ENCODE peak calls at places on chromosomes 16 and 17, in eight cellular contexts. V is spleen, D is stomach, E is sigmoid colon, L is SK-N-SH, Y is transverse colon, J is HCT116, U is esophagus muscularis mucosa. X is an unnamed sample. For H3K27me3, the result is how much of the 10 kb centered on the place peaks cover.

GRCh38 chr17:42536372-42537155 is 523 bp downstream of the NAGLU start:
- DNase-seq in V (peak), J (no peak), Y (peak), U (peak), E (peak), L (peak), D (peak), X (peak)

GRCh38 chr17:37678036-37678435 is 34.8 kb upstream of the DDX52 start:
- DNase-seq in L (no peak), E (no peak), D (no peak), Y (no peak), J (no peak), U (no peak), V (no peak), X (no peak)

GRCh38 chr17:7024402-7024785 is 1.5 kb downstream of the BCL6B start:
- DNase-seq in D (no peak), Y (no peak), U (no peak), E (no peak), J (no peak), L (no peak), V (no peak), X (no peak)

GRCh38 chr16:89870440-89870839 is 3.0 kb upstream of the TCF25 start:
- DNase-seq in Y (no peak), E (no peak), L (no peak), U (no peak), J (no peak), V (no peak), D (no peak), X (no peak)

GRCh38 chr17:67559381-67559966 is 158.3 kb upstream of the NOL11 start:
- DNase-seq in E (peak), L (no peak), Y (no peak), D (no peak), V (no peak), J (no peak), U (no peak), X (no peak)

GRCh38 chr16:85082553-85083050 is 29.7 kb downstream of the CIBAR2 start:
- DNase-seq in E (no peak), V (no peak), L (no peak), D (no peak), J (no peak), U (no peak), Y (peak), X (no peak)

GRCh38 chr17:63247706-63248105 is 198.4 kb downstream of the CYB561 start:
- DNase-seq in Y (no peak), J (no peak), L (peak), V (no peak), E (no peak), U (no peak), D (no peak), X (no peak)

GRCh38 chr17:39551879-39552278 is 55.8 kb downstream of the NEUROD2 start:
- DNase-seq in E (no peak), Y (no peak), V (no peak), U (no peak), D (no peak), J (no peak), L (no peak), X (no peak)

GRCh38 chr17:59521465-59522126 is 43.8 kb upstream of the DHX40 start:
- DNase-seq in Y (peak), L (peak), D (peak), U (no peak), V (peak), J (peak), E (peak), X (peak)

GRCh38 chr16:19517424-19518089 is 4.3 kb downstream of the GDE1 start:
- DNase-seq in L (no peak), E (no peak), V (no peak), U (no peak), J (no peak), D (no peak), Y (no peak), X (no peak)

GRCh38 chr16:524274-525011 is 3.1 kb upstream of the CAPN15 start:
- DNase-seq in L (no peak), D (no peak), E (no peak), U (no peak), Y (no peak), J (no peak), V (no peak), X (no peak)
- TF ChIP-seq POLR2AphosphoS5 in L (peak), D (no peak), E (no peak), U (no peak), Y (no peak), J (no peak), V (peak), X (peak)

GRCh38 chr16:11088432-11088794 is 144.0 kb downstream of the CLEC16A start:
- DNase-seq in D (no peak), L (no peak), V (no peak), E (no peak), Y (no peak), U (no peak), J (no peak), X (no peak)
- H3K27me3 ChIP-seq in D (under half), L (under half), V (under half), E (under half), Y (under half), U (under half), J (under half), X (under half)

GRCh38 chr16:2174396-2175131 is 19.0 kb downstream of the TRAF7 start:
- DNase-seq in Y (no peak), J (no peak), E (no peak), V (peak), L (no peak), D (no peak), U (no peak), X (no peak)
- TF ChIP-seq POLR2AphosphoS5 in Y (no peak), J (no peak), E (no peak), V (peak), L (no peak), D (no peak), U (no peak), X (no peak)

DNA sequence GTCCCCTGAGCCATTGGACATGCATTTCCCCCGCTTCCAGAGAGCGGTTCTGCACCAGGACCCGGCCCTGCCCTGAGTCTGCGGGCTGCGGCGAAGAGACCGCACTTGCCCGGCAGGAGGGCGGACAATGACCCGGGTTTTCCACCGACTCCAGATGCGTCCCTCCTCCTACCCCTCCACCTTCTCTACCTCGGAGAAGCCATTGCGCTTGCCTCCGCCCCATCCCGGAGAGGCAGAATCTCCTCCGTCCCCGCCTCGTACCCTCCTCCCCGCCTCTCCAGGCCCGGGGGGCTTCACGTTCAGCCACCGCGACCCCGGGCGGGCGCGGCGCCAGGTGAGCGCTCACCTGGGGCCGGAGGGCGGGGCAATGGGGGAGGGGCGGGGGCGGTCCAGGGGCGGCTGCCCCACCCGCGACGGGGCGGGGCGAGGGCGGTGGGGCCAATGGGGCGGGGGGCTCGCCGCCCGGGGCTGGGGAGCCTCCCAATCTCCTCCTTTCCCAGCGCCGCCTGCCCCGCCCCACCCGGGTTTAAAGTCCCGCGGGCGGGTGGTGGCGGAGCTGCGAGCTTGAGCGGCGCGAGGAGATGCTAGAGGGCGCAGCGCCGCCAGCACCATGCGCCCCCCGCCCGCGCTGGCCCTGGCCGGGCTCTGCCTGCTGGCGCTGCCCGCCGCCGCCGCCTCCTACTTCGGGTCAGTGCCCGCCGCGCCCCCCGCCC is at the start of gene WNT9B:
- DNase-seq in J (no peak), L (peak), Y (peak), E (no peak), U (no peak), V (no peak), D (peak), X (no peak)
- H3K27me3 ChIP-seq in J (under half), L (half or more), Y (half or more), E (under half), U (half or more), V (half or more), D (under half), X (under half)

GRCh38 chr17:66221755-66222530 is 7.3 kb downstream of the APOH start:
- DNase-seq in V (no peak), J (no peak), L (no peak), U (no peak), E (no peak), Y (no peak), D (no peak), X (no peak)

GRCh38 chr17:66220079-66220835 is 9.0 kb downstream of the APOH start:
- DNase-seq in V (no peak), E (no peak), Y (no peak), L (no peak), J (no peak), U (no peak), D (no peak), X (no peak)

GRCh38 chr17:66221343-66221742 is 7.9 kb downstream of the APOH start:
- DNase-seq in D (no peak), U (no peak), Y (no peak), J (no peak), L (no peak), E (no peak), V (no peak), X (no peak)

GRCh38 chr17:66227212-66228045 is 1.8 kb downstream of the APOH start:
- DNase-seq in L (no peak), U (no peak), D (no peak), J (no peak), V (no peak), E (no peak), Y (no peak), X (no peak)

DNA sequence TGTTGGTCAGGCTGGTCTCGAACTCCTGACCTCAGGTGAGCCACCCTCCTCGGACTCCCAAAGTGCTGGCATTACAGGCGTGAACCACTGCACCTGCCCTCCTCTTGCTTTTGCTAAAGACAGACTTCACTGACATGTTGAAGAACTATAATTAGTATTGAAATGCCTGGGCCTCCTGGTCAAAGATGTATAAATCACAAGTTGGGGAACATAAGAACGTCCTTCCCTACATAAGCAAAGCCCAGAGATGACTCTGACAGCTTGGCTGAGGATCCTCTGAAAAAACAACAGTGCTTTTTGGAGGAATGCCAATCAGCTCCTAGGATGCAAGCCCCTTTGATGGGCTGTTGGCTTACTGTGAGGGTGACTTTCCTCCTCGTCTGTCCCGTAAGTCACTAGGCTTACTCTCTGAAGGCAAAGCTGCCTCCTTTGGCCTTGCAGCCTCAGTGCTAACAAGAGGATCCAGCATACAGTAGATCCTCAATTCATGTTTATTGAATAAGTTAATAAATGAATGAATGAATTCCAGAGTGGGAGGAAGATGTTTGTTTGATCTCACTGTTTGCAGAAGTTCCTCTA is 6.4 kb downstream of the APOH start:
- DNase-seq in J (no peak), D (no peak), Y (no peak), L (no peak), E (no peak), V (no peak), U (no peak), X (no peak)
- TF ChIP-seq POLR2AphosphoS5 in J (no peak), D (no peak), Y (no peak), L (no peak), E (no peak), V (no peak), U (no peak), X (no peak)

DNA sequence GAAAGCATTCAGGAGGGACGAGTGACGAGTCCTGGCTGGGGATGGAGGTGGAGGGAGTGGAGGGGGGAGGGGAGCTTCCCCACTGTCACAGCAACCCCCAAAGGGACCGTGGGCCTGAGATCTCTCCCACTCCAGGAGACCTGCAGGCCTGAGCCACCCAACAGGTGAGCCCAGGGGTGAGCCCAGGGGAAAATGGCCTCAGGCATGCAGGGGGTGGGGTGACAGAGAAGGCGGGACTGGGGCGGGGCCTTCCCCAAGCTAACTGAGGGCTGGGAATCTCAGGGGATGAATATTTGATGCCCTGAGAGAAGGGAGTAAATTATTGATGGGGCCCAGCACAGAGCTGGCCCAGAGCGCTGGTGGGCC is 2.4 kb downstream of the USH1G start:
- DNase-seq in Y (no peak), E (no peak), L (no peak), D (no peak), V (no peak), J (no peak), U (no peak), X (no peak)
- H3K27me3 ChIP-seq in Y (half or more), E (half or more), L (under half), D (under half), V (half or more), J (under half), U (half or more), X (under half)

DNA sequence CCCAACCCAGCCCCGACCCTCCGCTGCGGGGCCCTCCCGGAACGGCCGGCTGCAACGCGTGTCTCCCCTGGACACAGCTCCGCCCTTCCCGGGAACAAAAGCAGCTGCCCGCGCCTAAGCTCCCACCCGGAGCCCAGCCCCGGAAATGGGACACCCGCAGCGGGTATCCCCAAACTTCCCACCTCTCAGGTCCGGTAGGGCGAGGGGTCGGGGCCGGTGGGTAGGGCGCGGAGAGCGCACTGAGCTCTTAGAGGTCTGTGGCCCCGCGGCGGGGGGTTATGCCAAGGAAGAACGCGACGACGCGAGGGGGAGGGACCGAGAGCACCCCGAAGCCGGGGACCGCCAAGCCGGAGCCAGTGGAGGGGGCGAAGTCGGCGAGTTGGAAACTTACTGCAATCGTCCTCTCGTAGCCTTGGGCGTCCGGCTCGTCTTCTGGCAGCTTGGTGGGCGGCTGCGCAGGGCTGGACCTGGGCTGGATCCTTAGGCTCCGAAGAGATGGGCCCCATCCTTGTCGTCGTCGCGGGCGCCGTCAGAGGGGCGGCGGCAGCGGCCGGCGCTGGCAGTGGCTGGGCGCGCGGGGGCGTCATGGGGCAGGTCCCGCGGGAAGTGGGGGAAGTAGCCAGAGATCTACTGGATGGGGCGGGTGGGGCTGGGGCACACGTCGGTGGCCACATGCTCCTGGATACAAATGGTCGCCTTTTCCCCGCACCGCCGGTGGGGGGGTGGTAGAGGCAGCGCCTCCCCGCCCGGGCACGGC is 6.9 kb downstream of the USP6 start:
- DNase-seq in U (no peak), D (peak), V (peak), Y (peak), L (peak), J (no peak), E (peak), X (no peak)
- TF ChIP-seq POLR2AphosphoS5 in U (no peak), D (no peak), V (peak), Y (no peak), L (no peak), J (no peak), E (peak), X (no peak)

DNA sequence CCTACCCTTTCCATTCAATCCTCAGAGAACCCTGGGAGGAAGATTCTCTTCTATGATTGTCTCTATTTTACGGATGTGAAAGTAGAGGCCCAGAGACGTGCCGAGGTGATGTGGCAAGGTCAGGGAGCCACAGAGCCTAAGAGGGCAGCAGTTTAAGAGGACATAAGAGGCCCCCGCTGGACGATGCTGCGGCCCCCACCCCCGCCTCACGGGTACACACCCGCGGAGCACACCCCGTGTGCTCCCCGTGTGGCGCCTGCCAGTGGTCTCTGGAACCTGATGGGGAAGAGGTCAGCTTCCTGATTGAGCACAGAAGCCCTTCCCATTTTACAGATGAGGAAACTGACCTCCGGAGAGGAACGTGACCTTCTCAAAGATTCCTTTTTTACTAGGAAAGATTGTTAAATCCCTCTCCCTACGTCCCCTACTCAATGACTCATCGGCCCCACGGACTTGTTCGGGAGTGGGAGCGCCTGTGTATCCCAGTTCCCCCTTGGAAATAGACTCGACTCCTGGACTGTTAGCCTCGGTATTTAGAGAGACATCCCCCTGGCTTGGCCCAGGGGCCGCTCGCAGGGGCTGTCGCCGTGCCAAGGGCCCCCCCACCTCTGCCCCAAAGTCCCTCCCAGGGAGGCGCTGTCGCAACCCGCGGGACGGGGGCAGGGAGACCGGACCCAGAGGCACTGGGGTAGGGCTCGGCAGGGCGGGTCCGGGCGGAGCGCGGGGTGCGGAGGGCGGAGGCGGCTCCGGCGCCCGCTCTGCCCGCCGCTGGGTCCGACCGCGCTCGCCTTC is at the start of gene ABCC3:
- DNase-seq in V (no peak), D (peak), E (no peak), J (no peak), U (no peak), L (peak), Y (peak), X (no peak)
- H3K27me3 ChIP-seq in V (half or more), D (under half), E (under half), J (under half), U (half or more), L (under half), Y (under half), X (under half)